ENCODE peak calls at places on chromosomes 16 and 17, in eight cellular contexts. O is esophagus squamous epithelium, P is Peyer's patch, K is choroid plexus epithelial cell, L is kidney, D is left ventricle myocardium inferior, H is bronchial epithelial cell, C is IMR-90. N is an unnamed sample.

GRCh38 chr16:28324235-28324886 is 32.0 kb downstream of the SBK1 start:
- DNase-seq in H (peak), C (no peak), K (no peak), P (no peak), D (no peak), O (no peak), L (peak), N (no peak)

GRCh38 chr16:72990003-72990521 is 57.9 kb downstream of the ZFHX3 start:
- DNase-seq in P (no peak), H (no peak), D (peak), C (peak), O (no peak), L (no peak), K (peak), N (peak)

GRCh38 chr16:80973991-80974390 is 32.7 kb downstream of the CMC2 start:
- DNase-seq in L (no peak), C (peak), P (no peak), O (no peak), D (no peak), K (no peak), H (peak), N (no peak)

GRCh38 chr17:17666111-17666714 is 15.0 kb upstream of the RAI1 start:
- DNase-seq in H (peak), K (peak), C (peak), D (no peak), P (no peak), L (no peak), O (no peak), N (peak)

GRCh38 chr16:75555213-75555706 is 792 bp downstream of the TMEM231 start:
- DNase-seq in C (peak), D (peak), P (peak), H (peak), L (peak), O (no peak), K (peak), N (peak)

GRCh38 chr16:81460075-81460474 is 15.5 kb downstream of the CMIP start:
- DNase-seq in D (no peak), C (no peak), L (peak), H (no peak), P (no peak), O (no peak), K (no peak), N (no peak)

GRCh38 chr16:23420011-23420410 is 33.0 kb downstream of the COG7 start:
- DNase-seq in P (no peak), O (no peak), K (peak), L (no peak), H (no peak), C (peak), D (no peak), N (peak)

GRCh38 chr16:66260522-66261290 is 105.8 kb upstream of the CDH5 start:
- DNase-seq in D (no peak), K (no peak), O (no peak), P (no peak), H (no peak), C (no peak), L (no peak), N (no peak)

GRCh38 chr17:36592316-36592710 is 634 bp downstream of the DHRS11 start:
- DNase-seq in H (no peak), D (no peak), O (no peak), P (no peak), C (no peak), L (peak), K (peak), N (no peak)

GRCh38 chr16:31073073-31073822 is 792 bp downstream of the ZNF668 start:
- DNase-seq in H (peak), K (peak), O (peak), D (peak), L (peak), C (peak), P (peak), N (peak)

GRCh38 chr17:33864758-33865229 is 390.3 kb upstream of the CCL2 start:
- DNase-seq in K (no peak), C (no peak), P (no peak), H (no peak), D (no peak), O (no peak), L (no peak), N (no peak)

GRCh38 chr17:77581480-77581879 is 377.0 kb upstream of the TNRC6C start:
- DNase-seq in D (no peak), K (peak), O (no peak), C (peak), H (peak), L (no peak), P (no peak), N (peak)

GRCh38 chr17:18947866-18948265 is 4.1 kb upstream of the SLC5A10 start:
- DNase-seq in C (no peak), O (no peak), H (no peak), K (no peak), P (no peak), L (no peak), D (no peak), N (no peak)

GRCh38 chr16:10514369-10515055 is 65.9 kb downstream of the EMP2 start:
- DNase-seq in K (peak), L (no peak), H (peak), O (no peak), P (no peak), D (no peak), C (peak), N (peak)

GRCh38 chr16:57826706-57827625 is 24.7 kb upstream of the KIFC3 start:
- DNase-seq in C (no peak), L (peak), D (peak), H (no peak), O (no peak), K (peak), P (peak), N (no peak)

GRCh38 chr16:23107117-23107516 is 42.1 kb downstream of the USP31 start:
- DNase-seq in O (no peak), K (no peak), C (no peak), D (no peak), L (no peak), H (no peak), P (no peak), N (no peak)

GRCh38 chr16:67198238-67198734 is 645 bp upstream of the ELMO3 start:
- DNase-seq in P (peak), C (peak), H (peak), D (no peak), L (peak), O (no peak), K (no peak), N (no peak)

GRCh38 chr16:71846443-71846842 is 667 bp downstream of the ATXN1L start:
- DNase-seq in O (no peak), K (peak), D (no peak), P (no peak), C (no peak), H (no peak), L (no peak), N (no peak)

GRCh38 chr17:37609170-37610040 is at the start of gene SYNRG:
- DNase-seq in P (peak), O (peak), H (peak), L (peak), D (peak), K (peak), C (peak), N (peak)

GRCh38 chr16:49929606-49930005 is 73.7 kb upstream of the ZNF423 start:
- DNase-seq in P (no peak), C (no peak), D (no peak), O (no peak), L (no peak), K (no peak), H (no peak), N (no peak)

GRCh38 chr17:34375598-34375997 is 12.6 kb upstream of the CCL1 start:
- DNase-seq in D (no peak), P (no peak), K (no peak), H (no peak), C (no peak), O (no peak), L (no peak), N (no peak)

GRCh38 chr16:985646-986400 is 4.3 kb downstream of the SOX8 start:
- DNase-seq in O (no peak), D (no peak), L (no peak), C (no peak), P (no peak), K (no peak), H (no peak), N (no peak)

GRCh38 chr17:79543566-79543965 is 67.3 kb downstream of the RBFOX3 start:
- DNase-seq in K (no peak), C (no peak), D (no peak), H (no peak), O (no peak), L (peak), P (no peak), N (no peak)

GRCh38 chr17:550041-550398 is 164.6 kb downstream of the VPS53 start:
- DNase-seq in D (no peak), K (no peak), O (no peak), L (no peak), P (no peak), H (peak), C (peak), N (no peak)

GRCh38 chr17:71085238-71086033 is 916.1 kb downstream of the KCNJ2 start:
- DNase-seq in O (no peak), C (no peak), D (no peak), L (no peak), H (peak), K (no peak), P (no peak), N (peak)

GRCh38 chr17:82911822-82912221 is 72.0 kb upstream of the ZNF750 start:
- DNase-seq in K (no peak), H (no peak), P (no peak), D (no peak), L (peak), O (no peak), C (no peak), N (no peak)

GRCh38 chr16:48099455-48099854 is 56.3 kb downstream of the ABCC12 start:
- DNase-seq in L (no peak), P (no peak), D (peak), C (no peak), O (no peak), H (no peak), K (no peak), N (peak)

GRCh38 chr17:19769946-19770652 is 22.0 kb upstream of the ALDH3A1 start:
- DNase-seq in H (no peak), K (peak), O (no peak), L (no peak), D (no peak), P (no peak), C (peak), N (peak)

GRCh38 chr17:39739020-39739884 is 1.5 kb downstream of the GRB7 start:
- DNase-seq in P (peak), H (peak), K (no peak), C (no peak), L (peak), D (no peak), O (no peak), N (no peak)

GRCh38 chr16:13611596-13611995 is 308.4 kb upstream of the ERCC4 start:
- DNase-seq in P (no peak), C (no peak), H (no peak), L (no peak), K (no peak), O (no peak), D (no peak), N (no peak)

GRCh38 chr17:58312824-58313223 is 15.8 kb downstream of the TSPOAP1 start:
- DNase-seq in C (no peak), O (no peak), L (no peak), D (no peak), K (no peak), P (no peak), H (no peak), N (no peak)

GRCh38 chr16:74605746-74606520 is 981 bp downstream of the GLG1 start:
- DNase-seq in P (no peak), H (no peak), L (no peak), C (no peak), K (no peak), D (no peak), O (no peak), N (no peak)

GRCh38 chr17:57612202-57613071 is 132.7 kb downstream of the CCDC182 start:
- DNase-seq in K (no peak), O (no peak), C (no peak), L (no peak), H (no peak), D (no peak), P (no peak), N (no peak)

GRCh38 chr16:53530046-53530445 is 27.0 kb upstream of the AKTIP start:
- DNase-seq in D (no peak), L (no peak), K (no peak), O (no peak), C (no peak), H (no peak), P (no peak), N (no peak)

GRCh38 chr17:8185580-8186445 is 4.2 kb downstream of the BORCS6 start:
- DNase-seq in P (peak), H (peak), K (peak), L (peak), D (peak), C (peak), O (no peak), N (peak)

GRCh38 chr17:18176152-18176551 is 7.5 kb upstream of the ALKBH5 start:
- DNase-seq in P (no peak), L (no peak), K (no peak), H (no peak), D (no peak), C (no peak), O (no peak), N (no peak)

GRCh38 chr17:17448076-17448475 is 28.7 kb upstream of the MED9 start:
- DNase-seq in P (no peak), O (no peak), C (no peak), H (no peak), D (no peak), L (peak), K (no peak), N (no peak)

GRCh38 chr16:85759136-85759535 is 8.2 kb upstream of the C16orf74 start:
- DNase-seq in O (no peak), K (no peak), L (no peak), P (no peak), D (no peak), H (no peak), C (no peak), N (no peak)

GRCh38 chr17:16027708-16028584 is 28.3 kb downstream of the TTC19 start:
- DNase-seq in C (peak), O (no peak), H (peak), K (peak), D (no peak), L (no peak), P (no peak), N (peak)

GRCh38 chr17:81898029-81898866 is 3.8 kb upstream of the NPB start:
- DNase-seq in D (no peak), P (no peak), L (no peak), K (peak), H (peak), O (no peak), C (peak), N (peak)
- H3K4me3 ChIP-seq in D (no peak), P (no peak), L (no peak), K (no peak), H (no peak), O (no peak), C (no peak), N (no peak)

GRCh38 chr17:61565213-61565612 is 25.8 kb downstream of the NACA2 start:
- DNase-seq in C (no peak), L (no peak), H (no peak), P (no peak), O (no peak), D (no peak), K (no peak), N (no peak)
- TF ChIP-seq CTCF in C (no peak), L (no peak), H (no peak), P (no peak), O (no peak), D (no peak), K (no peak), N (no peak)

DNA sequence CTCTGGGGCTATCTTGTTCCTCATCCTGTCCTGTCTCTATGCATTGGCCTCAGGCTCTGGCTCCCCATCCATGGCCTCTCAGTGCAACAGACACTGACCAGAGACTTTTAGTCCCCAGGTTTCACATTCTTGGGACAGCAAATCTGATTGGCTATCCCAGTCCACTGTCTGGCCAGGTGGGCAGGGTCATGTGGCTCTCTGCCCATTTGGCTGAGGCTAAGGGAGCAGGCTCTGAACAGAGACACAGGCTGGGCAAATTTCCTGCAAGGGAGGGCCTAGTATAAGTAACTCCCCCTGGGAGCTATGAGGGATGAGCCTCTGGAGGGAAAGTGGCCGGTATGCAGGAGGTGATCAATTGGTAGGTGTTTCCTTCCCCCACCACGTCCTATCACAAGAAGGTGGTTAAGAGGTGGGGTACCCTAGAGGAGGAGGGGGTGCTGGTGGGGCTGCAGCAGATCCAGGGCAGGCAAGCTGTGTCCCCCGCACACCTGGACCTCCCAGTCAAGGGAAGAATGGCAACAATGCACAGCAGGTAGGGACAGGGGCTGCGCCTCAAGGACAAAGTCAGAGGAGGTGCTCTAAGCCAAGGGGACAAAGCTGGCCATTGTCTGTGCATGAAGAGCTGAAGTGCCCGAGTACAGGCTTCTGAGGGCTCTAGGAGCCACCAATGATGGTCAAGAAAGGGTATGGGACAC is 13.2 kb downstream of the XYLT2 start:
- DNase-seq in O (no peak), K (no peak), H (no peak), C (no peak), D (no peak), L (no peak), P (no peak), N (no peak)
- H3K4me3 ChIP-seq in O (no peak), K (no peak), H (no peak), C (no peak), D (no peak), L (no peak), P (no peak), N (no peak)

GRCh38 chr17:76136276-76137025 is 4.6 kb downstream of the FOXJ1 start:
- DNase-seq in P (no peak), C (no peak), D (no peak), O (no peak), L (no peak), K (no peak), H (no peak), N (no peak)

GRCh38 chr17:76138896-76139248 is 2.2 kb downstream of the FOXJ1 start:
- DNase-seq in D (no peak), H (no peak), O (no peak), C (no peak), L (no peak), P (no peak), K (no peak), N (no peak)

GRCh38 chr17:76138234-76138895 is 2.7 kb downstream of the FOXJ1 start:
- DNase-seq in P (no peak), H (no peak), C (no peak), K (no peak), L (peak), O (no peak), D (no peak), N (no peak)

GRCh38 chr17:76137026-76137350 is 4.1 kb downstream of the FOXJ1 start:
- DNase-seq in O (no peak), D (no peak), C (no peak), L (no peak), P (no peak), K (no peak), H (no peak), N (no peak)

DNA sequence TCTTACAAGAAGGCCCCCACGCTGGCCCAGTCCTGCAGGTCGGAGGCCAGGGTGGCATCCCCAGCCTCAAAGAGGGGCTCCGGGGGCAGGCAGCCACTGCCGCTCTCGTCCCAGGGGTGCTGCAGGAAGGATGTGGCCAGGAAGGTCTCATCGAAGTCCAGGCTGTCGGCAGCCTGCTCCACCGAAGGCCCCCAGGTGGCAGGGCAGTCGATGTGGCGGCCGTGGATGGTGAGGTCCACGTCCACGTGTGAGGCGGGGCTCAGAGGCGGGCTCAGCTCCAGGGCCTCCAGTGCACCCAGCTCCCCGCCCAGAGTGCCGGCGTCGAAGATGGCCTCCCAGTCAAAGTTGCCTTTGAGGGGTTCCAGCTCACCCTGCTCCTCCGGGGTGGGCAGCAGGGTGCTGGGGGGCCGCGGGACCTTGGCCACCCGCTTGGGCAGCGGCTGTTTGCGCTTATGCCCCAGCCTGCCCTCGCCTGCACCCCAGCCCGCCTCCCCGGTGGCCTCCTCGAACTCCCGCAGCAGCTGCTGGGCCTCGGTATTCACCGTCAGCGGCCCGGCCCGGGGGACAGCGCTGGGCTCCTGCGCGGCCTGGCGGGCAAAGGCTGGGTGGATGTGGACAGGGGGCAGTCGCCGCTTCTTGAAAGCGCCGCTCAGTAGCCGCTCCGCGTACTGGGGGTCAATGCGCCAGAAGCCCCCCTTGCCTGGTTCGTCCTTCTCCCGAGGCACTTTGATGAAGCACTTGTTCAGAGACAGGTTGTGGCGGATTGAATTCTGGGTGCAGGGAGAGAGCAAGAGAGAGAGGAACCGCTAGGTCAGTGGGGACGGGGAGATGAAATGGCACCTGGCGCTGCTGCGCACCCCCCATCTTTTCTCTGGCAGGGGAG is 3.5 kb downstream of the FOXJ1 start:
- DNase-seq in L (no peak), C (no peak), H (no peak), P (no peak), O (no peak), D (no peak), K (no peak), N (no peak)
- TF ChIP-seq CTCF in L (no peak), C (no peak), H (no peak), P (no peak), O (no peak), D (no peak), K (no peak), N (no peak)